ENCODE peak calls at places on chromosomes 2 and 18, in eight cellular contexts. J is spleen, A is right atrium auricular region, E is mucosa of descending colon, T is GM12864, Z is cardiac muscle cell, M is BJ, W is fibroblast of mammary gland. V is an unnamed sample.

GRCh38 chr18:23143871-23144270 is 8.6 kb downstream of the CABLES1 start:
- DNase-seq in J (no peak), A (no peak), E (no peak), T (no peak), Z (peak; percentile 47), M (no peak), W (no peak), V (peak; percentile 52)

GRCh38 chr2:240023792-240024191 is 1.4 kb downstream of the NDUFA10 start:
- DNase-seq in J (no peak), A (no peak), E (no peak), T (no peak), Z (no peak), M (no peak), W (no peak), V (no peak)

GRCh38 chr18:57437782-57438668 is 2.9 kb downstream of the ONECUT2 start:
- DNase-seq in J (peak; percentile 81), A (no peak), E (peak; percentile 73), T (no peak), Z (peak; percentile 87), M (no peak), W (peak; percentile 66), V (peak; percentile 57)

GRCh38 chr18:79260510-79260909 is 135.2 kb upstream of the NFATC1 start:
- DNase-seq in J (no peak), A (no peak), E (no peak), T (no peak), Z (no peak), M (no peak), W (no peak), V (no peak)

GRCh38 chr2:235055891-235056516 is 104.2 kb downstream of the SH3BP4 start:
- DNase-seq in J (no peak), A (no peak), E (peak; percentile 32), T (no peak), Z (peak; percentile 70), M (no peak), W (peak; percentile 50), V (peak; percentile 51)

GRCh38 chr18:43236921-43237320 is 40.4 kb downstream of the SYT4 start:
- DNase-seq in J (no peak), A (no peak), E (no peak), T (no peak), Z (no peak), M (no peak), W (no peak), V (peak; percentile 65)

GRCh38 chr2:143514413-143514812 is 385.2 kb downstream of the ARHGAP15 start:
- DNase-seq in J (no peak), A (no peak), E (no peak), T (no peak), Z (no peak), M (no peak), W (peak; percentile 14), V (peak; percentile 66)

GRCh38 chr2:104321141-104321799 is 532.6 kb upstream of the POU3F3 start:
- DNase-seq in J (no peak), A (no peak), E (no peak), T (no peak), Z (no peak), M (no peak), W (no peak), V (no peak)

GRCh38 chr18:56890632-56891031 is 239.5 kb downstream of the WDR7 start:
- DNase-seq in J (no peak), A (no peak), E (no peak), T (no peak), Z (no peak), M (peak; percentile 84), W (peak; percentile 90), V (peak; percentile 57)

GRCh38 chr18:59006461-59007067 is 133.1 kb upstream of the SEC11C start:
- DNase-seq in J (no peak), A (no peak), E (no peak), T (no peak), Z (no peak), M (no peak), W (peak; percentile 50), V (peak; percentile 53)

GRCh38 chr2:156864230-156864629 is 393.3 kb upstream of the GALNT5 start:
- DNase-seq in J (no peak), A (no peak), E (no peak), T (no peak), Z (no peak), M (no peak), W (no peak), V (no peak)

GRCh38 chr18:23141022-23141999 is 6.0 kb downstream of the CABLES1 start:
- DNase-seq in J (no peak), A (peak; percentile 73), E (peak; percentile 79), T (no peak), Z (peak; percentile 50), M (no peak), W (no peak), V (peak; percentile 39)

GRCh38 chr18:28357785-28358401 is 181.0 kb upstream of the CDH2 start:
- DNase-seq in J (no peak), A (no peak), E (no peak), T (no peak), Z (peak; percentile 6), M (no peak), W (no peak), V (no peak)

GRCh38 chr18:57446322-57446721 is 11.1 kb downstream of the ONECUT2 start:
- DNase-seq in J (no peak), A (no peak), E (no peak), T (no peak), Z (peak; percentile 51), M (no peak), W (peak; percentile 24), V (no peak)

GRCh38 chr2:127640082-127641072 is 5.6 kb upstream of the GPR17 start:
- DNase-seq in J (peak; percentile 93), A (no peak), E (no peak), T (no peak), Z (no peak), M (no peak), W (no peak), V (no peak)

GRCh38 chr2:233199870-233200269 is 51.6 kb upstream of the ATG16L1 start:
- DNase-seq in J (no peak), A (no peak), E (no peak), T (no peak), Z (no peak), M (no peak), W (no peak), V (no peak)

GRCh38 chr2:86138736-86139625 is 32.9 kb downstream of the PTCD3 start:
- DNase-seq in J (no peak), A (no peak), E (no peak), T (no peak), Z (no peak), M (no peak), W (no peak), V (no peak)

DNA sequence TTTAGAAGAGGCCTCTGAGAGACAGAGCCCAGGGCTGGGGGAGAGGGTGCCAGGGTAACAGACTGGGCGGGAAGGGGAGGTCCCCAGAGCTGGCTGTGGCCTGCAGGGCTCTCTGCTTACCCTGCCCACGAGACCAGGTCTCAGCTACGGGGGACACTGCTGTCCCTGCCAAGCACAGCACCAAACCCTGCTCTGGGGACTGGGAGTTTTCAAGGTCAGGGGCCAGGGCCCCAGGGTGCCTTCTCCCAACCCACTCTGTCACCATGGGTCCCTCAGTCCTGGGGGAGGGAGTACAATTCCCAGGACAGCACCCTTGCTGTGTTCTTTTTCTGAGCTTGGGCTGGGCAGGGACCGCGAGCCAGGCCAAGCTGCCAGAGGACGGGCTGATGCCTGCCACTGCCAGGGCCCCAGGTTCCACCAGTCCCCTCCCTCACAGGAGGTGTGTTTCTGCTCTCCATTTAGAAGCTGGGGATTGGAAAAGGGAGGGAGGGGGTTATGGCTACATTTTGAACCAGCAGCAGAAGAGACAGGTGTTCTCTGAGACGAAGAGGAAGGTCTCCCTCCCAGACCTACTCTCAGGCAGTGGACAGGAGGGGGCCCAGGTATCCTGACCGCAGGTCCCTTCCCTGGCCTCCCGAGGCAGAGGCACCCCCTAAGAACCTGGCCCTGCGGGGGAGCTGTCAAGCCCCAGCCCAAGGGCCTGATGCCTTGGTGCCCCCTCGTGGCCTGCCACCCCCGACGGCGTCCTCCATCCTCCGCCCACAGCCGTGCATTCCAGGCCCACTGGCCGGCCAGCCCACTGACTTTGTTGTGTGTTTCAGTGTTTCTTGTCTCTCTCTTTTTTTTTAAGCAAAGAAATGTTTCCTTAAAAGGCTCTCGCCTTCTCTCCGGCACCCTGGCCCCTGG is 80.4 kb downstream of the TNS1 start:
- DNase-seq in J (no peak), A (no peak), E (no peak), T (no peak), Z (no peak), M (no peak), W (no peak), V (peak; percentile 36)
- TF ChIP-seq CTCF in J (no peak), A (peak; percentile 64), E (no peak), T (no peak), Z (peak; percentile 26), M (no peak), W (no peak), V (no peak)

GRCh38 chr2:48295421-48295820 is 234.5 kb upstream of the STON1 start:
- DNase-seq in J (no peak), A (no peak), E (no peak), T (no peak), Z (no peak), M (no peak), W (no peak), V (no peak)

GRCh38 chr2:48287971-48288370 is 242.0 kb upstream of the STON1 start:
- DNase-seq in J (no peak), A (no peak), E (no peak), T (no peak), Z (no peak), M (no peak), W (no peak), V (no peak)

DNA sequence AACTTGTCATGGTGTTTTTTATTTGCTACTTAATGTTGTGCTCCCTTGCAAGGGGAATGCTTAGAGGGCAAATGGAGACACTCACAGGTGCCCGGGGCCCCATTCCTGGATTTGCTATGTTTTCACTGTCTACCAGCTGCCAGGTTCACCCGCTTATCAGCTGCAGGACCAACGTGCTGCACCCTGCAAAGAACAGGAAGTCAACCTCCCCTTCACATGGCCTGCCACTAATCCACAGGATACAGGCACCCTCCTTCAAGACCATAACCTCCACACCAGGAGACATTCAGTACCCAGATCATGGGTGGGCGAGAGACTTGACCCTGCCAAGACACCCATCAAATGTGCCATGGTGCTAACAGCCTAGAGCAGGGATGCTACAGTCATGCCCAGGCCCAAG is 237.5 kb upstream of the STON1 start:
- DNase-seq in J (no peak), A (no peak), E (no peak), T (no peak), Z (no peak), M (no peak), W (no peak), V (no peak)
- H3K4me3 ChIP-seq in J (no peak overlapping the region), A (no peak overlapping the region), E (no peak overlapping the region), T (no peak overlapping the region), Z (no peak overlapping the region), M (no peak overlapping the region), W (no peak overlapping the region), V (no peak overlapping the region)

GRCh38 chr18:3777719-3778118 is 327.7 kb downstream of the TGIF1 start:
- DNase-seq in J (no peak), A (no peak), E (no peak), T (no peak), Z (no peak), M (no peak), W (no peak), V (no peak)
- TF ChIP-seq CTCF in J (no peak), A (no peak), E (no peak), T (no peak), Z (no peak), M (no peak), W (no peak), V (no peak)

DNA sequence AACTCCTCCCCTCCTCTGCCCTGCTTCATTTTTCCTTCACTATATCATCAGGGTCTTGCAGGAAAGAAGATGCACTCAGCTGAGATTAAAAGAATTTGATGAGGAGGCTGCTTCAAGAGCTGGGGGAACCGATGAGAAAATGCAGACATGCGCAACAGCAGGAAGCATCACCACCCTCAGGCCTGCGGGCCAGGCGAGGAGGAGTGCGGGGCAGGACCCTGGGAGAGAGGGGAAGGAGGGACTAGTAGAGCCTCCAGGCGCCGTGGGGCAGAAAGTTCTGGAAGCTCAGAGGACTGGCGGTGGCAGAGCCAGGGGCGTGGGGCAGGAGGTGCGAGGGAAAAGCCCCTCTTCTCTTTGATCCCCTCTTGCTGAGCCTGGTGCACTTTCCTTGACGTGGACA is 108.2 kb downstream of the CD226 start:
- DNase-seq in J (no peak), A (no peak), E (no peak), T (no peak), Z (no peak), M (no peak), W (no peak), V (no peak)
- H3K4me3 ChIP-seq in J (no peak overlapping the region), A (no peak overlapping the region), E (no peak overlapping the region), T (no peak overlapping the region), Z (no peak overlapping the region), M (no peak overlapping the region), W (no peak overlapping the region), V (no peak overlapping the region)

V was measured in cardiac fibroblast.